ENCODE peak calls at places on chromosomes 16 and 17, in five cellular contexts. X is MM.1S; W is CD4-positive, alpha-beta memory T cell; P is RWPE2; Y is body of pancreas. V is an unnamed sample.

GRCh38 chr17:47956818-47957590 is 679 bp downstream of the PRR15L start:
- DNase-seq in W (no peak), X (no peak), P (no peak), Y (peak), V (no peak)

GRCh38 chr16:27273670-27274522 is 5.3 kb upstream of the NSMCE1 start:
- DNase-seq in P (no peak), W (peak), X (no peak), Y (no peak), V (no peak)

GRCh38 chr16:75070055-75070841 is 46.3 kb downstream of the LDHD start:
- DNase-seq in X (no peak), P (no peak), Y (peak), W (no peak), V (no peak)

GRCh38 chr17:17216236-17216635 is 10.1 kb upstream of the PLD6 start:
- DNase-seq in W (no peak), P (no peak), X (no peak), Y (no peak), V (no peak)

GRCh38 chr17:78664476-78665384 is 87.5 kb upstream of the DNAH17 start:
- DNase-seq in X (no peak), Y (no peak), P (peak), W (no peak), V (no peak)

GRCh38 chr16:86862596-86862995 is 284.2 kb downstream of the FOXL1 start:
- DNase-seq in Y (peak), W (no peak), X (no peak), P (no peak), V (no peak)

GRCh38 chr16:35552763-35553162 is 2093.4 kb downstream of the TP53TG3F start:
- DNase-seq in W (no peak), Y (no peak), X (no peak), P (no peak), V (no peak)

GRCh38 chr16:89350701-89351380 is 133.3 kb downstream of the ZNF778 start:
- DNase-seq in W (no peak), Y (no peak), P (no peak), X (no peak), V (no peak)

GRCh38 chr17:72239548-72239947 is 118.7 kb downstream of the SOX9 start:
- DNase-seq in P (no peak), Y (no peak), X (no peak), W (no peak), V (no peak)

DNA sequence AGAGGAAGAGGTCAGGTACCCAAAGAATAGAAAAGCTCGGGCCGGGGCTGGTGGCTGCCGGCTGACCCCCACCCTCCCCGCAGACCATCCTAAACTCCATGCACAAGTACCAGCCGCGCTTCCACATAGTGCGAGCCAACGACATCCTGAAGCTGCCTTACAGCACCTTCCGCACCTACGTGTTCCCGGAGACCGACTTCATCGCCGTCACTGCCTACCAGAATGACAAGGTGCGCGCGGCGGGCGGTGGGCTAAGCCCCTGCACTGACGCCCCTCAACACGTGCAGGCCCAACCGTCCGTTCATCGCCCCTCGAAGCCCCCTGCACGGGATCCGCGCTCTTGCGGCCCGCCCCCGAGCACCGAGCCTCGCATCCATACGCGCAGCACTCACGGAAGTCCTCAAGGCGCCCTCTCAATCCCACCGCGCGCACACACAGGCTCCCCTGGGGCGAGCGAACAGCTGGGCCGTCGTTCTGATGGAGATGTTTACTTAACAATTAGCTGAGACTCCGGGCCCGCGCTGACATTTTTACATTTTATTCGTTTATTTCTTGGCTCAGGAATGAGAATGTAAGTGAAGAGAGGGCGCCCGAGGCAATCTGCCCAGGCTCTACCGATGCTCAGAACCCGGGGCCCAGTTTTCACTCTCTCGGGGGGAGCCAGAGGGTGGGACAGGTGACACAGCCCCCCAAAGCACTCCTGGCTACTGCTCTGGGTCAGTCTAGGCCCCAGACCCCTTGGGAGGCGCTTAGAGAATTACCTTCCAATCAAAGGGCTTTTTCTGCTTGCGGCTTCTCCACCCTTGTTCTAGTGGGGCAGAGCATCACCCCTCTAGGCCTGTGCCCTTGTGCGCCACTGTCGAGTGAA is 3.6 kb downstream of the TBX2 start:
- DNase-seq in W (no peak), Y (no peak), P (no peak), X (no peak), V (no peak)
- H3K4me3 ChIP-seq in W (no peak), Y (no peak), P (no peak), X (no peak), V (no peak)

DNA sequence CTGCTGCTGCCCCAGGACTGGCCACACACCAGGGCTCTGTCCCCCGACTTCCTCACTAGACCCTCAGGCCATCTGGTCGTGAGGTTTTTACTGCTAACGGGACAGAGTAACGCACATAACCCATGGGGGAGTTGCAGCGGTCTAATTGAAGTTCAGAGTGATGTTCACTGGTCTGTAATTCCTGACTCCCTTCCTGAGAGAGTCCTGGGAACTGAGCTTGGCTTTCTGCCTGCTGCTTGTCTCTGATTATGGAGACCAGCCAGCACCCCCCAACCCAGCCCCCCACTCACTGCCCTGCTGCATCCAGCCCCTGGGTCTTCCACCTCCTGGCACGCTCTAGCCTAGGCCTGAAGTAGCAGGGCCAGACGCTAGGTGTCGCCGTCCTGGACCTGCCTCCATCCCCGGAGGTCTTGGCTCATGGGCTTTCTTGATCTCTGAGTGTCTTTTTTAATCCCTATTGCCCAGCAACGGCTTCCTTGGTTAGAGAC is 192.9 kb downstream of the CCDC182 start:
- DNase-seq in Y (no peak), W (no peak), P (no peak), X (no peak), V (peak)
- H3K27ac ChIP-seq in Y (no peak), W (no peak), P (no peak), X (peak), V (no peak)

GRCh38 chr17:57940653-57941329 is 14.4 kb downstream of the CUEDC1 start:
- DNase-seq in P (no peak), X (no peak), W (no peak), Y (peak), V (no peak)
- H3K4me3 ChIP-seq in P (no peak), X (no peak), W (no peak), Y (no peak), V (no peak)

GRCh38 chr16:16144416-16144815 is 78.9 kb downstream of the ABCC6 start:
- DNase-seq in W (no peak), Y (no peak), X (no peak), P (no peak), V (no peak)

GRCh38 chr16:16141784-16142396 is 81.4 kb downstream of the ABCC6 start:
- DNase-seq in P (no peak), Y (no peak), W (no peak), X (no peak), V (no peak)

GRCh38 chr16:16141141-16141540 is 82.2 kb downstream of the ABCC6 start:
- DNase-seq in Y (no peak), X (no peak), P (no peak), W (no peak), V (no peak)

GRCh38 chr16:16143941-16144340 is 79.4 kb downstream of the ABCC6 start:
- DNase-seq in W (no peak), X (no peak), P (no peak), Y (no peak), V (no peak)

GRCh38 chr16:16143038-16143763 is 80.1 kb downstream of the ABCC6 start:
- DNase-seq in W (peak), P (no peak), Y (peak), X (no peak), V (no peak)
- H3K27ac ChIP-seq in W (no peak), P (no peak), Y (no peak), X (no peak), V (no peak)

GRCh38 chr17:3962217-3963069 is 1.8 kb downstream of the ATP2A3 start:
- DNase-seq in Y (no peak), X (peak), P (no peak), W (no peak), V (no peak)
- H3K4me3 ChIP-seq in Y (no peak), X (peak), P (no peak), W (peak), V (peak)

GRCh38 chr16:49477250-49477895 is 103.8 kb downstream of the C16orf78 start:
- DNase-seq in Y (no peak), P (no peak), X (no peak), W (no peak), V (no peak)
- H3K27ac ChIP-seq in Y (no peak), P (no peak), X (no peak), W (no peak), V (no peak)

GRCh38 chr17:82399030-82399429 is 19.1 kb upstream of the HEXD start:
- DNase-seq in X (no peak), W (no peak), Y (no peak), P (peak), V (no peak)

GRCh38 chr17:82400206-82400605 is 17.9 kb upstream of the HEXD start:
- DNase-seq in P (no peak), Y (no peak), X (no peak), W (no peak), V (no peak)

GRCh38 chr17:82397449-82398335 is 20.5 kb upstream of the HEXD start:
- DNase-seq in P (no peak), W (no peak), Y (no peak), X (no peak), V (no peak)

GRCh38 chr17:82400830-82401229 is 17.3 kb upstream of the HEXD start:
- DNase-seq in Y (no peak), P (peak), W (peak), X (peak), V (no peak)

DNA sequence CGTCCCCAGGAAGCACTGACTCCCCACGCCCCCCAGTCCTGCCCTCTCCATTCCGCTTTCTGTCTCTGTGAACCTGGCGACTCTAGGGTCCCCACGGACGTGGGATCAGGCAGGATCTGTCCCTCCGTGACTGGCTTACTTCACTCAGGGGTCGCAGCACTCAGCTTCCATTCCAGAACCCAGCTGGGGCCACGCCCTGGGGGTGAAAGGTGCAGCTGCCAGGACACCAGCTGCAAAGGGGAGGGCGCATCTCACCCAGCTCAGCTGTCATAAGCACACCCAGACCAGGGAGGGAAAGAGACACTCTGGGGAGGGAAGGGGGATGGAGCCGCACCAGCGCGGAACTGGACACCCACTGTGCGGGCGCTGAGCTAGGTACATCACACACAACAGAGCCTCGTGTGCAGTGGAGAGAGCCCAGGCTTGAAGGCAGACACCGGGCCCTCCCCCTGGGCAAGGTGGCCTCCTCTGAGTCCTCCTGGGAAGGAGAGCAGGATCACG is 18.5 kb upstream of the HEXD start:
- DNase-seq in Y (no peak), W (no peak), P (peak), X (no peak), V (no peak)
- H3K4me3 ChIP-seq in Y (no peak), W (no peak), P (no peak), X (no peak), V (no peak)

GRCh38 chr17:3260163-3260562 is 38.0 kb downstream of the OR3A1 start:
- DNase-seq in X (no peak), W (no peak), P (no peak), Y (no peak), V (no peak)

GRCh38 chr17:3256575-3256974 is 41.6 kb downstream of the OR3A1 start:
- DNase-seq in Y (no peak), X (no peak), P (no peak), W (no peak), V (no peak)

DNA sequence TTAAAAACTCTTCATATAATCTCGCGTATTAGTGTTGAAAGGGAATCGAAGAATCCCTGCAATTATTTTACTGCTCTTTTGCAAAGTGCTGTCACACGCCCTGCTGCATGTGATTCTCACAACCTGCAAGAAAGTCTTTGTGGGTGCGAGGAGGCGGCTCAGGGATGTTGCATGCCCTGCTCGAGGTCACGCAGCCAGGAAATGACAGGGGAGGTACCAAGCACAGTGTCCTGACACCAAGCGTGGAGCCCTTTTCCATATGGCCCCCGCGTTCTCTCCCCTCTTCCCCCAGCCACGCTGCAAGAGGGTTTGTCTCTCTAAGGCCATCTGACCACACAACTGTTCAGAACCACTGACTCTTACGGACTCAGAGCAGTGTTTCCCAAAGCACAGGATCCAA is 37.6 kb downstream of the OR3A1 start:
- DNase-seq in W (no peak), Y (no peak), P (no peak), X (no peak), V (no peak)
- H3K27ac ChIP-seq in W (no peak), Y (no peak), P (no peak), X (no peak), V (no peak)

GRCh38 chr16:1985466-1986150 is 1.6 kb downstream of the GFER start:
- DNase-seq in P (no peak), Y (no peak), W (no peak), X (no peak), V (no peak)
- H3K4me3 ChIP-seq in P (peak), Y (no peak), W (no peak), X (peak), V (peak)

GRCh38 chr16:88330971-88331890 is 51.5 kb upstream of the ZNF469 start:
- DNase-seq in W (no peak), X (no peak), P (no peak), Y (no peak), V (no peak)

GRCh38 chr16:88335150-88335685 is 47.5 kb upstream of the ZNF469 start:
- DNase-seq in W (no peak), P (no peak), X (no peak), Y (no peak), V (no peak)

GRCh38 chr16:88331989-88332920 is 50.5 kb upstream of the ZNF469 start:
- DNase-seq in Y (peak), W (no peak), X (no peak), P (peak), V (peak)

GRCh38 chr16:88334517-88335149 is 48.1 kb upstream of the ZNF469 start:
- DNase-seq in Y (no peak), W (no peak), P (no peak), X (no peak), V (no peak)

DNA sequence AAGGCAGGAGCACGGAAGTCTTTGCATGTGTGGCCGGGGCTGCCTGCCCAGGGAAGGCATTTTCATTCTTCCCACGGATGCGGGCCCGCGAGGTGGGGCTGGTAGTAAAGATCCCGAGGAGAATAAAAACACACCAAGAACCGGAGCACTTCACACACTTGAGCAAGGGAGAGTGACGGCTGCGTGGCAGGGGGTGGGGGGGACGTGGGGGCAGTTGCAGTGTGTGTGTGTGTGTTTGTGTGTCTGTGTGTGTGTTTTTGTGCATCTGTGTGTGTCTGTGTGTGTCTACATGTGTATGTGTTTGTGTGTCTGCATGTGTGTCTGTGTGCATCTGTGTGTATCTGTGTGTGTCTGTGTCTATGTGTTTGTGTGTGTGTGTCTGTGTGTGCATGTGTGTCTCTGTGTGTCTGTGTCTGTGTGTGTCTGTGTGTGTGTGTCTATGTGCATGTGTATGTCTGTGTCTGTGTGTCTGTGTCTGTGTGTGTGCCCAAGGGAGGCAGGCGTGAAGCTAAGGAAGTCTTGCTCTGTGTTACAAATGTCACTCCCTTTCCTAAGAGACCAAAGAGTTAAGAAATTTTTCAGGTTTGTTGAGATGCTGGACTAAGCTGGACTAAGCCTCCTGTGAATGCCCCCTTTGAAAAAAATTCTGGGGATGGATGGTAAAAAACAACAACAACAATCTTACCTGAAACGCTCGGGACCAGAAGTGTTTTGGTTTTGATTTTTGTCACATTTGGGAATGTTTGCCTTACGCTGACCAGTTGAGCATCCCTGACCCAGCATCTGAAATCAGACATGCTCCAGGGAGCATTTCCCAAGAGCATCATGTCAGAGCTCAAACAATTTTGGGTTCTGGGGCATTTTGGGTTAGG is 48.9 kb upstream of the ZNF469 start:
- DNase-seq in Y (no peak), X (no peak), W (no peak), P (no peak), V (no peak)
- H3K27ac ChIP-seq in Y (no peak), X (no peak), W (no peak), P (peak), V (no peak)

V was measured in ascending aorta.